ENCODE peak calls at places on chromosomes 7 and 10, in seven cellular contexts. K is CD8-positive, alpha-beta memory T cell; D is left ventricle myocardium superior; M is hepatic stellate cell; W is KG1; U is nephron progenitor cell; O is H9. J is an unnamed sample.

GRCh38 chr7:55265836-55266235 is 99.3 kb upstream of the LANCL2 start:
- DNase-seq in K (no peak), D (no peak), M (no peak), W (no peak), O (no peak), U (no peak), J (no peak)

GRCh38 chr7:2613926-2614613 is 17.7 kb upstream of the TTYH3 start:
- DNase-seq in U (no peak), K (no peak), M (peak; percentile 65), W (no peak), D (peak; percentile 71), O (no peak), J (no peak)

GRCh38 chr7:74155810-74156395 is 18.3 kb upstream of the EIF4H start:
- DNase-seq in U (no peak), O (no peak), M (no peak), W (no peak), K (no peak), D (no peak), J (no peak)

GRCh38 chr7:138838166-138838565 is 40.2 kb upstream of the ATP6V0A4 start:
- DNase-seq in M (no peak), O (no peak), U (peak; percentile 8), D (no peak), K (no peak), W (no peak), J (no peak)

GRCh38 chr10:59907918-59908807 is 1.8 kb upstream of the CCDC6 start:
- DNase-seq in M (peak; percentile 55), K (no peak), D (no peak), U (peak; percentile 42), W (peak; percentile 66), O (peak; percentile 86), J (peak; percentile 39)

GRCh38 chr7:43584200-43584586 is 1.3 kb downstream of the STK17A start:
- DNase-seq in K (peak; percentile 4), M (no peak), W (no peak), U (no peak), D (no peak), O (no peak), J (peak; percentile 22)

GRCh38 chr7:69365588-69366241 is 232.6 kb upstream of the AUTS2 start:
- DNase-seq in K (no peak), M (no peak), D (no peak), O (no peak), U (peak; percentile 43), W (no peak), J (no peak)

GRCh38 chr7:151276651-151277590 is 28.4 kb upstream of the SMARCD3 start:
- DNase-seq in K (peak; percentile 19), D (peak; percentile 73), O (peak; percentile 67), U (peak; percentile 67), W (peak; percentile 9), M (peak; percentile 71), J (peak; percentile 34)

GRCh38 chr10:93245772-93246171 is 172.1 kb downstream of the CYP26A1 start:
- DNase-seq in K (no peak), M (no peak), U (no peak), D (no peak), W (no peak), O (no peak), J (no peak)

GRCh38 chr7:143411976-143412708 is 3.5 kb upstream of the EPHA1 start:
- DNase-seq in D (no peak), K (no peak), U (no peak), O (no peak), M (no peak), W (no peak), J (no peak)

GRCh38 chr7:7718461-7718860 is at the start of gene RPA3:
- DNase-seq in D (no peak), O (no peak), M (no peak), U (no peak), W (no peak), K (no peak), J (no peak)

J was measured in activated T-helper 2 cell treated with anti-CD3 and anti-CD28 coated beads, Interferon-gamma antibody, Interleukin-2, Interleukin-4, amounts not matched to agents 10 μg/mL and 5 μg/mL and 100 μg/mL, durations not matched to agents 14 hours and 24 hours and 36 hours.